ENCODE peak calls at places on chromosomes 12 and 14, in five cellular contexts. P is suprapubic skin, U is B cell, X is colonic mucosa, Z is fibroblast of lung. Y is an unnamed sample.

GRCh38 chr12:132433641-132434395 is 56.1 kb upstream of the FBRSL1 start:
- DNase-seq in Z (no peak), X (no peak), U (no peak), P (no peak), Y (no peak)

GRCh38 chr14:105193916-105194782 is 13.0 kb upstream of the NUDT14 start:
- DNase-seq in P (no peak), U (no peak), Z (no peak), X (no peak), Y (no peak)

GRCh38 chr14:106013879-106014376 is 487.5 kb downstream of the TMEM121 start:
- DNase-seq in U (no peak), X (no peak), P (no peak), Z (no peak), Y (no peak)

GRCh38 chr12:94879542-94879941 is 124.0 kb downstream of the NDUFA12 start:
- DNase-seq in P (no peak), X (no peak), Z (no peak), U (no peak), Y (peak)

GRCh38 chr12:124509676-124510300 is 57.6 kb downstream of the NCOR2 start:
- DNase-seq in U (no peak), Z (peak), X (peak), P (peak), Y (no peak)

GRCh38 chr12:42162198-42162597 is 17.5 kb upstream of the GXYLT1 start:
- DNase-seq in Z (peak), P (no peak), U (no peak), X (no peak), Y (no peak)

GRCh38 chr14:53090853-53091252 is 62.3 kb downstream of the DDHD1 start:
- DNase-seq in U (no peak), P (no peak), Z (no peak), X (no peak), Y (no peak)

GRCh38 chr14:91258021-91258618 is 13.6 kb upstream of the GPR68 start:
- DNase-seq in P (no peak), X (no peak), U (no peak), Z (peak), Y (no peak)

GRCh38 chr12:54588892-54589291 is 433 bp upstream of the PPP1R1A start:
- DNase-seq in Z (no peak), U (no peak), P (no peak), X (no peak), Y (no peak)

GRCh38 chr14:77681196-77682157 is 26.3 kb downstream of the ALKBH1 start:
- DNase-seq in X (peak), P (no peak), U (no peak), Z (peak), Y (no peak)

GRCh38 chr12:26906704-26907103 is 31.1 kb downstream of the INTS13 start:
- DNase-seq in U (no peak), P (no peak), X (no peak), Z (no peak), Y (no peak)

GRCh38 chr14:23707415-23707814 is 71.3 kb downstream of the DHRS2 start:
- DNase-seq in X (no peak), P (no peak), U (no peak), Z (no peak), Y (no peak)

GRCh38 chr14:92819011-92819410 is 24.9 kb downstream of the GOLGA5 start:
- DNase-seq in Z (no peak), X (no peak), U (no peak), P (no peak), Y (no peak)

GRCh38 chr12:98399532-98399931 is 115.9 kb upstream of the TMPO start:
- DNase-seq in Z (peak), U (no peak), P (no peak), X (no peak), Y (peak)

GRCh38 chr12:100794441-100795192 is at the start of gene ANO4:
- DNase-seq in U (no peak), X (no peak), P (no peak), Z (peak), Y (no peak)

GRCh38 chr12:111404362-111405148 is 1.2 kb upstream of the SH2B3 start:
- DNase-seq in P (no peak), Z (peak), X (peak), U (peak), Y (peak)

GRCh38 chr12:21819236-21819635 is 44.7 kb upstream of the KCNJ8 start:
- DNase-seq in P (no peak), U (no peak), X (no peak), Z (peak), Y (no peak)

GRCh38 chr12:18905134-18905533 is 167.2 kb downstream of the CAPZA3 start:
- DNase-seq in Z (no peak), X (no peak), U (no peak), P (no peak), Y (no peak)

GRCh38 chr12:31214626-31215520 is 111.1 kb downstream of the SINHCAF start:
- DNase-seq in X (no peak), Z (peak), U (no peak), P (no peak), Y (no peak)

GRCh38 chr12:122841544-122842321 is 6.5 kb downstream of the HIP1R start:
- DNase-seq in U (no peak), Z (peak), P (no peak), X (no peak), Y (no peak)

GRCh38 chr12:94141892-94142291 is 6.5 kb upstream of the PLXNC1 start:
- DNase-seq in X (no peak), U (no peak), Z (no peak), P (no peak), Y (no peak)

GRCh38 chr14:60561845-60562746 is 53.1 kb downstream of the SIX6 start:
- DNase-seq in Z (peak), X (peak), P (no peak), U (no peak), Y (peak)

GRCh38 chr12:59408431-59408830 is 187.4 kb upstream of the SLC16A7 start:
- DNase-seq in Z (peak), P (no peak), X (no peak), U (no peak), Y (no peak)

GRCh38 chr14:104865069-104865630 is at the start of gene CEP170B:
- DNase-seq in Z (peak), P (no peak), X (peak), U (no peak), Y (peak)

GRCh38 chr14:85856430-85856829 is 326.5 kb downstream of the FLRT2 start:
- DNase-seq in X (no peak), P (no peak), U (no peak), Z (no peak), Y (no peak)

GRCh38 chr14:54396183-54396492 is 669 bp upstream of the CDKN3 start:
- DNase-seq in X (no peak), U (no peak), P (no peak), Z (no peak), Y (no peak)

GRCh38 chr12:87266305-87266704 is 762.9 kb downstream of the C12orf50 start:
- DNase-seq in Z (no peak), X (no peak), U (no peak), P (no peak), Y (no peak)
- TF ChIP-seq CTCF in Z (no peak), X (no peak), U (no peak), P (no peak), Y (no peak)

DNA sequence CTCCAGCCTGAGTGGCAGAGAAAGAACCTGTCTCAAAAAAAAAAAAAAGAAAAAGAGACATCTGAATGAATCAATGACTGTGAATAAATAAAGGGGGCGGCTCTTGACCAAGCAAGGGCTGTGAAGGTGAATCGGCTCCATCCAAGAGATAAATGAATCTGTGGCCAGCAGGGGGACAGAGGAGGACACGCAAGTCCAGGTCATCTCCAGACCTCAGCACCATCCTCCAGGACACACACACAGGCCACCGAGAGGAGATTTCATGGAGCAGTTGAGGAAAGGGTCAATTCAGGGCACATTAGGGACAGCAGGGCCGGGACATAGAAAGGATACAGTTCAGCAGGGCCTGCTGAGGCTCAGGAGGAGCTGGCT is 21.6 kb downstream of the TRPV4 start:
- DNase-seq in Z (no peak), P (no peak), U (no peak), X (no peak), Y (no peak)
- TF ChIP-seq CTCF in Z (no peak), P (no peak), U (no peak), X (no peak), Y (no peak)

DNA sequence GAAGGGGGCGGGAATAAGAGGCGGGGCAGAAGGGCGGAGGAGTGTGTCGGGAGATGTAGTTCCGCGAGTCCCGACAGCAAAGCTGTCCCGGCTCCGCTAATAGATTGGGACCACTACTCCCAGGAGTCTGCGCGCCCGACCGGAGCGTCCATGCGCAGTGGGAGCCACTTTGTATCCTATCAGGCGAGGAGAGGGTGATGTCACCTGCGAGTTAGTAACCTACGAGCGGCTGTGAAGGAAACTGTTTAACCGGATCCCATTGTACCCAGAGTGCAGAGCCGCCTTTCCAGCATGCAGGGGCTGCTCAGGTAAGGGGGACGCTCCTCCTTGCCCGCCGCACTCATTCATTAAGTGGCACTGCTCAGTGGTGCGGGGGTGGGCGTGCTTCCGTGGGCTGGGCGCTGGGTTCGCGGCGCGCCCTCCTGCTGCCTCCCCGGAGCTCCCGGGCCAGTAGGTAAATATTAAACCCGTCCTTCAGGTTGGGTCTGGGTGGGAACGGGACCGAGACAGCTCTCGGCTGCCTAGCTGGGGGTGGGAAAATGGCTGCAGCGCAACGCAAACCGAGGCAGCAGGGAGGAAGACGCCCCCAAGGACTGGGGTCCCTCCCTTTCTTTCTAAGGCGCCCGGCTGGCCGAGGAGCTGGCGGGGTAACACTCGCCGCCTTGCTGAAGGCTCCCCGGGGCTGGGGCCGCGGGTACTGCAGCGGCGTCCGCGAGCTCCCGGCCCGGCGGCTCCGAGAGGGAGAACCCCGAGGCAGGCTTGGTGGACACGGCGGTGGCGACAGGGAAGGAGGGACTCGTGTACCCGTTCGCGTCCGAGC is at the start of gene DAAM1:
- DNase-seq in P (peak), U (peak), X (peak), Z (peak), Y (peak)
- TF ChIP-seq CTCF in P (no peak), U (no peak), X (no peak), Z (no peak), Y (no peak)

GRCh38 chr12:108514973-108515814 is at the start of gene FICD:
- DNase-seq in Z (peak), P (peak), X (peak), U (peak), Y (peak)
- TF ChIP-seq CTCF in Z (no peak), P (no peak), X (no peak), U (no peak), Y (no peak)

GRCh38 chr14:103127356-103127755 is 4.1 kb downstream of the TNFAIP2 start:
- DNase-seq in X (peak), Z (no peak), P (peak), U (no peak), Y (no peak)
- TF ChIP-seq CTCF in X (no peak), Z (no peak), P (no peak), U (no peak), Y (no peak)

DNA sequence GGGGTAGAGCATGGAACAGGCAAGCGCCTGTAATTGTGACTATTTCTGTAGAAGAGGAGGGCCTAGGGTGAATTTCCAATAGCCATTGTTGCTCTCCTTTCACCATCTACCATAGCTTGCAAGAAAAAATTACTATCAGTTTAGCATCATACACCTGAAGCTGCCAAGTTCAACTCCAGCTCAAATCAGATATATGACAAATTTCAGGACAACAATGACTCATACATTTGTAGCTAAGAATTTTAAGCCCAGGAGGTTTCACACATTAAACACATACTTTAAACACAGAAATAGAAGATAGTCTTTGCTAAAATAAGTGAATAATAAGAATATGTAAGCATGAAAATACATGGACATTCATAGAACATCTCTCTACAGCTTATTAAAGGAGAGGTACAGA is 17.6 kb upstream of the G2E3 start:
- DNase-seq in U (no peak), Z (peak), P (no peak), X (no peak), Y (no peak)
- TF ChIP-seq CTCF in U (no peak), Z (no peak), P (no peak), X (no peak), Y (no peak)